ENCODE peak calls at places on chromosomes 1 and 21, in ten cellular contexts. U, D, E, X, N, Z, J, H, W and G are unnamed samples.

GRCh38 chr21:18153063-18153462 is 91.6 kb upstream of the CHODL start:
- DNase-seq in U (no peak), D (no peak), E (no peak), X (no peak), N (no peak), Z (peak), J (no peak), H (no peak), W (no peak), G (no peak)

GRCh38 chr1:154956557-154956956 is 658 bp upstream of the PBXIP1 start:
- DNase-seq in U (no peak), D (no peak), E (no peak), X (no peak), N (no peak), Z (peak), J (no peak), H (no peak), W (no peak), G (no peak)

GRCh38 chr1:200624679-200625335 is 4.3 kb upstream of the KIF14 start:
- DNase-seq in U (no peak), D (no peak), E (no peak), X (no peak), N (no peak), Z (no peak), J (no peak), H (no peak), W (no peak), G (no peak)

GRCh38 chr1:204089044-204089751 is 16.3 kb downstream of the SOX13 start:
- DNase-seq in U (no peak), D (no peak), E (peak), X (no peak), N (no peak), Z (no peak), J (peak), H (no peak), W (no peak), G (no peak)

GRCh38 chr1:206449566-206449965 is 20.7 kb upstream of the IKBKE start:
- DNase-seq in U (no peak), D (no peak), E (no peak), X (no peak), N (no peak), Z (no peak), J (no peak), H (no peak), W (no peak), G (no peak)

GRCh38 chr1:40799351-40799867 is 15.8 kb downstream of the KCNQ4 start:
- DNase-seq in U (no peak), D (no peak), E (no peak), X (no peak), N (no peak), Z (no peak), J (peak), H (no peak), W (no peak), G (no peak)

GRCh38 chr1:162391790-162392563 is 10.4 kb downstream of the C1orf226 start:
- DNase-seq in U (no peak), D (peak), E (no peak), X (no peak), N (no peak), Z (peak), J (no peak), H (peak), W (no peak), G (no peak)

GRCh38 chr21:39867198-39867650 is at the start of gene PCP4:
- DNase-seq in U (no peak), D (peak), E (no peak), X (no peak), N (peak), Z (peak), J (no peak), H (no peak), W (no peak), G (no peak)

GRCh38 chr1:236619398-236619797 is 15.1 kb upstream of the HEATR1 start:
- DNase-seq in U (no peak), D (no peak), E (no peak), X (no peak), N (no peak), Z (no peak), J (no peak), H (no peak), W (no peak), G (no peak)

GRCh38 chr1:8097077-8097799 is 71.1 kb upstream of the ERRFI1 start:
- DNase-seq in U (no peak), D (peak), E (no peak), X (no peak), N (no peak), Z (peak), J (no peak), H (peak), W (no peak), G (no peak)

GRCh38 chr1:94714552-94714951 is 105.6 kb upstream of the SLC44A3 start:
- DNase-seq in U (no peak), D (no peak), E (no peak), X (no peak), N (no peak), Z (no peak), J (no peak), H (no peak), W (no peak), G (no peak)

GRCh38 chr1:17653728-17654351 is 101.3 kb upstream of the ACTL8 start:
- DNase-seq in U (no peak), D (peak), E (no peak), X (no peak), N (peak), Z (peak), J (peak), H (no peak), W (peak), G (peak)

GRCh38 chr1:65429806-65430205 is 9.3 kb downstream of the LEPR start:
- DNase-seq in U (no peak), D (no peak), E (peak), X (no peak), N (no peak), Z (no peak), J (no peak), H (no peak), W (no peak), G (no peak)

GRCh38 chr1:193176113-193176512 is 10.3 kb downstream of the B3GALT2 start:
- DNase-seq in U (no peak), D (no peak), E (no peak), X (no peak), N (no peak), Z (no peak), J (no peak), H (no peak), W (no peak), G (no peak)

GRCh38 chr1:228287541-228288425 is 79.9 kb downstream of the OBSCN start:
- DNase-seq in U (no peak), D (no peak), E (no peak), X (no peak), N (no peak), Z (no peak), J (no peak), H (no peak), W (no peak), G (no peak)

GRCh38 chr1:88079036-88079435 is 605.0 kb upstream of the PKN2 start:
- DNase-seq in U (no peak), D (no peak), E (no peak), X (no peak), N (no peak), Z (peak), J (no peak), H (no peak), W (no peak), G (no peak)

GRCh38 chr1:114033219-114033706 is 54.0 kb downstream of the OLFML3 start:
- DNase-seq in U (no peak), D (no peak), E (no peak), X (no peak), N (peak), Z (peak), J (no peak), H (no peak), W (no peak), G (peak)

GRCh38 chr1:55040083-55040952 is 970 bp downstream of the PCSK9 start:
- DNase-seq in U (no peak), D (no peak), E (no peak), X (no peak), N (no peak), Z (peak), J (no peak), H (no peak), W (no peak), G (no peak)

GRCh38 chr1:6101826-6102225 is 56.1 kb downstream of the KCNAB2 start:
- DNase-seq in U (no peak), D (no peak), E (no peak), X (no peak), N (no peak), Z (no peak), J (no peak), H (no peak), W (no peak), G (no peak)

GRCh38 chr21:40404319-40404906 is 442.5 kb downstream of the DSCAM start:
- DNase-seq in U (no peak), D (peak), E (no peak), X (no peak), N (no peak), Z (peak), J (no peak), H (peak), W (no peak), G (no peak)

GRCh38 chr1:112793631-112794565 is 78.8 kb upstream of the PPM1J start:
- DNase-seq in U (no peak), D (no peak), E (no peak), X (no peak), N (no peak), Z (no peak), J (no peak), H (no peak), W (no peak), G (no peak)

GRCh38 chr1:15835205-15835740 is 12.2 kb upstream of the SPEN start:
- DNase-seq in U (peak), D (peak), E (no peak), X (peak), N (no peak), Z (peak), J (no peak), H (no peak), W (no peak), G (no peak)

GRCh38 chr1:180533571-180533987 is 25.2 kb upstream of the OVAAL start:
- DNase-seq in U (peak), D (peak), E (no peak), X (peak), N (peak), Z (peak), J (peak), H (no peak), W (peak), G (peak)

GRCh38 chr1:78651247-78651646 is 1.6 kb downstream of the IFI44 start:
- DNase-seq in U (no peak), D (no peak), E (peak), X (peak), N (no peak), Z (no peak), J (no peak), H (no peak), W (no peak), G (no peak)

GRCh38 chr1:162240643-162240976 is 136.0 kb downstream of the SPATA46 start:
- DNase-seq in U (no peak), D (no peak), E (no peak), X (no peak), N (no peak), Z (no peak), J (no peak), H (no peak), W (no peak), G (no peak)

GRCh38 chr1:40808909-40809308 is 25.3 kb downstream of the KCNQ4 start:
- DNase-seq in U (no peak), D (no peak), E (no peak), X (no peak), N (no peak), Z (no peak), J (no peak), H (no peak), W (no peak), G (no peak)

GRCh38 chr1:219340796-219341195 is 167.1 kb downstream of the LYPLAL1 start:
- DNase-seq in U (no peak), D (no peak), E (no peak), X (no peak), N (no peak), Z (no peak), J (no peak), H (no peak), W (no peak), G (no peak)

GRCh38 chr1:210790196-210790595 is 343.8 kb downstream of the KCNH1 start:
- DNase-seq in U (no peak), D (no peak), E (no peak), X (no peak), N (no peak), Z (no peak), J (no peak), H (no peak), W (no peak), G (no peak)

GRCh38 chr21:37145635-37146111 is 72.6 kb downstream of the TTC3 start:
- DNase-seq in U (no peak), D (no peak), E (no peak), X (no peak), N (no peak), Z (peak), J (no peak), H (no peak), W (peak), G (no peak)

GRCh38 chr1:237932806-237933205 is 42.1 kb upstream of the ZP4 start:
- DNase-seq in U (no peak), D (no peak), E (no peak), X (no peak), N (no peak), Z (peak), J (no peak), H (no peak), W (no peak), G (no peak)

GRCh38 chr1:41714613-41715389 is 203.9 kb downstream of the HIVEP3 start:
- DNase-seq in U (no peak), D (peak), E (no peak), X (no peak), N (no peak), Z (peak), J (no peak), H (no peak), W (no peak), G (no peak)

GRCh38 chr1:99681583-99681982 is 35.7 kb downstream of the PALMD start:
- DNase-seq in U (no peak), D (no peak), E (no peak), X (no peak), N (no peak), Z (peak), J (no peak), H (no peak), W (no peak), G (no peak)